ENCODE peak calls at places on chromosomes 7 and 10, in four cellular contexts. S is LoVo, F is GM12865, A is NAMALWA. Q is an unnamed sample.
A peak's percentile ranks its signal among the peaks of the same experiment; 100 is the strongest.

GRCh38 chr10:36676321-36677169 is 448.9 kb upstream of the ANKRD30A start:
- DNase-seq in S (no peak), F (no peak), A (no peak), Q (no peak)

GRCh38 chr10:47277352-47278151 is 22.4 kb upstream of the GDF10 start:
- DNase-seq in S (no peak), F (no peak), A (no peak), Q (no peak)

GRCh38 chr10:113681533-113682470 is 2.1 kb downstream of the CASP7 start:
- DNase-seq in S (no peak), F (peak; percentile 88), A (peak; percentile 3), Q (no peak)

GRCh38 chr7:28643369-28644340 is 231.3 kb downstream of the CREB5 start:
- DNase-seq in S (no peak), F (no peak), A (no peak), Q (no peak)

GRCh38 chr10:3972460-3973366 is 187.7 kb upstream of the KLF6 start:
- DNase-seq in S (no peak), F (no peak), A (no peak), Q (no peak)

GRCh38 chr10:99560277-99561126 is 27.8 kb downstream of the NKX2-3 start:
- DNase-seq in S (peak; percentile 70), F (peak; percentile 36), A (peak; percentile 45), Q (no peak)

GRCh38 chr7:138752568-138753518 is 45.0 kb upstream of the TMEM213 start:
- DNase-seq in S (peak; percentile 90), F (peak; percentile 78), A (peak; percentile 62), Q (no peak)

GRCh38 chr7:41431671-41432070 is 271.2 kb downstream of the INHBA start:
- DNase-seq in S (no peak), F (no peak), A (no peak), Q (no peak)

GRCh38 chr7:162583-163297 is 29.6 kb upstream of the FAM20C start:
- DNase-seq in S (no peak), F (no peak), A (no peak), Q (no peak)

GRCh38 chr10:110368002-110368401 is 63.3 kb upstream of the SMNDC1 start:
- DNase-seq in S (no peak), F (peak; percentile 49), A (no peak), Q (no peak)

GRCh38 chr7:52504546-52504945 is 530.9 kb upstream of the POM121L12 start:
- DNase-seq in S (no peak), F (no peak), A (no peak), Q (no peak)

GRCh38 chr10:69069090-69070042 is 18.5 kb upstream of the SRGN start:
- DNase-seq in S (no peak), F (no peak), A (no peak), Q (no peak)

GRCh38 chr7:116218051-116218645 is 7.8 kb downstream of the TES start:
- DNase-seq in S (peak; percentile 97), F (no peak), A (no peak), Q (peak; percentile 85)

GRCh38 chr7:137097111-137097510 is 228.7 kb downstream of the CHRM2 start:
- DNase-seq in S (no peak), F (no peak), A (no peak), Q (no peak)

GRCh38 chr10:62584726-62585125 is 210.6 kb downstream of the ZNF365 start:
- DNase-seq in S (no peak), F (no peak), A (no peak), Q (no peak)

GRCh38 chr7:100127866-100128601 is 1.3 kb downstream of the MBLAC1 start:
- DNase-seq in S (no peak), F (peak; percentile 37), A (peak; percentile 80), Q (no peak)

GRCh38 chr10:74433993-74434392 is 283.0 kb downstream of the ADK start:
- DNase-seq in S (no peak), F (no peak), A (no peak), Q (no peak)

GRCh38 chr10:104445359-104445758 is 91.7 kb downstream of the CFAP58 start:
- DNase-seq in S (no peak), F (no peak), A (no peak), Q (peak; percentile 36)

GRCh38 chr10:68871105-68871711 is 29.9 kb upstream of the DDX50 start:
- DNase-seq in S (no peak), F (no peak), A (no peak), Q (peak; percentile 7)

GRCh38 chr7:101258243-101258731 is 13.4 kb upstream of the FIS1 start:
- DNase-seq in S (no peak), F (no peak), A (no peak), Q (no peak)

GRCh38 chr7:151260471-151260870 is 12.0 kb upstream of the SMARCD3 start:
- DNase-seq in S (no peak), F (no peak), A (no peak), Q (no peak)

GRCh38 chr10:73493781-73494180 is 2.0 kb downstream of the PPP3CB start:
- DNase-seq in S (no peak), F (no peak), A (no peak), Q (peak; percentile 21)

GRCh38 chr7:151045262-151045661 is 3.1 kb upstream of the ASIC3 start:
- DNase-seq in S (no peak), F (no peak), A (no peak), Q (no peak)

GRCh38 chr10:78296794-78297193 is 263.1 kb downstream of the RPS24 start:
- DNase-seq in S (no peak), F (no peak), A (no peak), Q (no peak)

GRCh38 chr10:22244855-22245254 is 27.0 kb upstream of the EBLN1 start:
- DNase-seq in S (no peak), F (no peak), A (no peak), Q (no peak)

GRCh38 chr10:47420305-47421056 is 36.4 kb upstream of the ZNF488 start:
- DNase-seq in S (no peak), F (no peak), A (no peak), Q (no peak)

GRCh38 chr7:106284516-106285050 is at the start of gene NAMPT:
- DNase-seq in S (peak; percentile 72), F (peak; percentile 54), A (no peak), Q (no peak)

GRCh38 chr10:111593578-111593977 is 516.7 kb downstream of the ADRA2A start:
- DNase-seq in S (no peak), F (no peak), A (no peak), Q (no peak)

GRCh38 chr7:142833174-142834027 is 21.5 kb upstream of the EPHB6 start:
- DNase-seq in S (peak; percentile 62), F (peak; percentile 52), A (no peak), Q (no peak)

GRCh38 chr7:43761382-43761781 is 2.9 kb downstream of the BLVRA start:
- DNase-seq in S (no peak), F (no peak), A (no peak), Q (no peak)

GRCh38 chr7:112572669-112573301 is 92.0 kb downstream of the LSMEM1 start:
- DNase-seq in S (peak; percentile 87), F (no peak), A (peak; percentile 16), Q (no peak)

GRCh38 chr7:98613601-98614425 is 3.3 kb upstream of the NPTX2 start:
- DNase-seq in S (peak; percentile 41), F (peak; percentile 21), A (peak; percentile 47), Q (no peak)

GRCh38 chr10:13348216-13349017 is at the start of gene SEPHS1:
- DNase-seq in S (peak; percentile 76), F (peak; percentile 93), A (peak; percentile 82), Q (no peak)

GRCh38 chr7:156993021-156993924 is 17.2 kb downstream of the MNX1 start:
- DNase-seq in S (no peak), F (no peak), A (no peak), Q (no peak)